ENCODE peak calls at places on chromosomes 7 and 10, in eight cellular contexts. B is fibroblast of the aortic adventitia, W is GM13977, V is AG04450, J is epithelial cell of esophagus, U is Peyer's patch, E is IMR-90, M is foreskin fibroblast. X is an unnamed sample.

GRCh38 chr7:69687739-69688431 is 89.6 kb downstream of the AUTS2 start:
- DNase-seq in V (no peak), U (no peak), B (no peak), M (no peak), E (no peak), J (no peak), W (no peak), X (no peak)

GRCh38 chr10:114320249-114321116 is 81.4 kb downstream of the VWA2 start:
- DNase-seq in M (no peak), W (no peak), B (no peak), U (no peak), V (no peak), J (peak; percentile 100), E (no peak), X (no peak)

GRCh38 chr7:44281811-44282600 is 43.4 kb downstream of the CAMK2B start:
- DNase-seq in M (no peak), B (no peak), U (peak; percentile 38), E (no peak), J (no peak), W (no peak), V (no peak), X (peak; percentile 30)

GRCh38 chr7:127667017-127667670 is 15.2 kb downstream of the SND1 start:
- DNase-seq in M (peak; percentile 64), W (no peak), B (peak; percentile 49), J (peak; percentile 77), E (peak; percentile 86), V (no peak), U (no peak), X (no peak)

GRCh38 chr7:74482629-74483401 is 29.1 kb downstream of the GTF2IRD1 start:
- DNase-seq in B (peak; percentile 92), W (no peak), M (peak; percentile 87), J (peak; percentile 84), V (peak; percentile 93), E (peak; percentile 99), U (no peak), X (no peak)

GRCh38 chr7:79090543-79090942 is 362.9 kb downstream of the MAGI2 start:
- DNase-seq in W (no peak), V (no peak), B (no peak), E (peak; percentile 55), M (no peak), U (no peak), J (peak; percentile 19), X (no peak)

GRCh38 chr7:32045228-32045627 is 25.0 kb downstream of the PDE1C start:
- DNase-seq in M (no peak), U (no peak), W (no peak), B (no peak), V (no peak), J (no peak), E (no peak), X (no peak)

GRCh38 chr10:14184841-14185500 is 145.8 kb downstream of the FRMD4A start:
- DNase-seq in V (no peak), U (peak; percentile 70), E (peak; percentile 32), M (no peak), B (no peak), J (peak; percentile 91), W (peak; percentile 65), X (no peak)

GRCh38 chr7:108395442-108395841 is 60.8 kb downstream of the NRCAM start:
- DNase-seq in W (no peak), J (no peak), V (no peak), B (no peak), M (no peak), E (no peak), U (no peak), X (no peak)

GRCh38 chr10:1153805-1154351 is 97.7 kb downstream of the WDR37 start:
- DNase-seq in E (no peak), W (no peak), V (no peak), M (no peak), B (no peak), J (no peak), U (no peak), X (no peak)

GRCh38 chr10:83542774-83543291 is 596.5 kb upstream of the GHITM start:
- DNase-seq in E (no peak), V (no peak), J (peak; percentile 49), M (peak; percentile 8), W (peak; percentile 35), B (no peak), U (no peak), X (peak; percentile 38)

GRCh38 chr7:158494162-158494586 is 93.4 kb downstream of the PTPRN2 start:
- DNase-seq in W (no peak), J (no peak), V (no peak), B (no peak), M (no peak), E (no peak), U (no peak), X (no peak)

GRCh38 chr7:100396421-100396982 is 23.2 kb downstream of the PILRA start:
- DNase-seq in W (peak; percentile 74), E (no peak), U (peak; percentile 67), B (no peak), M (no peak), V (no peak), J (no peak), X (no peak)

GRCh38 chr10:88071814-88072380 is 208.5 kb downstream of the PTEN start:
- DNase-seq in M (peak; percentile 86), U (no peak), J (no peak), V (no peak), B (no peak), E (no peak), W (no peak), X (no peak)

GRCh38 chr10:19788075-19788686 is 28.1 kb upstream of the PLXDC2 start:
- DNase-seq in B (peak; percentile 74), J (peak; percentile 66), U (peak; percentile 60), V (peak; percentile 32), M (peak; percentile 68), E (peak; percentile 73), W (peak; percentile 23), X (peak; percentile 46)

GRCh38 chr10:32232378-32232777 is 114.6 kb downstream of the EPC1 start:
- DNase-seq in E (no peak), W (no peak), M (no peak), J (no peak), V (no peak), B (no peak), U (no peak), X (no peak)

GRCh38 chr10:84565881-84566280 is 237.5 kb downstream of the CCSER2 start:
- DNase-seq in V (no peak), E (no peak), W (no peak), J (no peak), M (no peak), B (no peak), U (no peak), X (no peak)

GRCh38 chr7:134545918-134546317 is 3.0 kb upstream of the AKR1B15 start:
- DNase-seq in M (no peak), U (no peak), V (no peak), J (no peak), W (no peak), E (no peak), B (no peak), X (no peak)

GRCh38 chr7:111262293-111263116 is 171.6 kb downstream of the LRRN3 start:
- DNase-seq in V (no peak), E (no peak), B (no peak), U (no peak), W (no peak), M (no peak), J (no peak), X (no peak)

GRCh38 chr7:106165328-106165727 is 53.2 kb upstream of the SYPL1 start:
- DNase-seq in M (peak; percentile 82), U (no peak), J (peak; percentile 42), E (peak; percentile 36), W (no peak), B (peak; percentile 86), V (no peak), X (no peak)

GRCh38 chr7:151087247-151088018 is 1.2 kb downstream of the AGAP3 start:
- DNase-seq in U (peak; percentile 83), J (peak; percentile 68), E (peak; percentile 52), W (peak; percentile 68), V (no peak), M (peak; percentile 89), B (peak; percentile 62), X (peak; percentile 61)
- TF ChIP-seq CTCF in U (peak; percentile 43), J (no peak), E (peak; percentile 48), W (peak; percentile 52), V (peak; percentile 2), M (no peak), B (no peak), X (no peak)

GRCh38 chr7:55343002-55343781 is 21.9 kb upstream of the LANCL2 start:
- DNase-seq in B (no peak), M (no peak), E (no peak), J (no peak), U (no peak), V (no peak), W (no peak), X (no peak)
- TF ChIP-seq CTCF in B (no peak), M (no peak), E (no peak), J (no peak), U (no peak), V (no peak), W (no peak), X (no peak)

GRCh38 chr10:71212249-71213126 is at the start of gene UNC5B:
- DNase-seq in W (peak; percentile 74), V (peak; percentile 48), M (peak; percentile 98), U (peak; percentile 91), B (peak; percentile 82), E (peak; percentile 85), J (peak; percentile 92), X (peak; percentile 97)
- TF ChIP-seq CTCF in W (no peak), V (peak; percentile 23), M (no peak), U (peak; percentile 73), B (peak; percentile 40), E (peak; percentile 45), J (no peak), X (peak; percentile 26)

GRCh38 chr7:12623223-12623622 is 52.7 kb downstream of the SCIN start:
- DNase-seq in W (no peak), B (no peak), M (no peak), J (no peak), V (no peak), U (no peak), E (no peak), X (no peak)

GRCh38 chr7:12619461-12620069 is 49.0 kb downstream of the SCIN start:
- DNase-seq in M (no peak), U (no peak), V (no peak), B (no peak), E (no peak), W (no peak), J (no peak), X (no peak)

GRCh38 chr7:12620371-12620770 is 49.9 kb downstream of the SCIN start:
- DNase-seq in U (no peak), W (no peak), J (no peak), B (peak; percentile 13), E (peak; percentile 62), M (peak; percentile 47), V (no peak), X (no peak)

GRCh38 chr7:12625836-12626235 is 55.3 kb downstream of the SCIN start:
- DNase-seq in U (no peak), M (no peak), E (no peak), B (no peak), W (no peak), V (no peak), J (no peak), X (no peak)

GRCh38 chr7:12623885-12624498 is 53.5 kb downstream of the SCIN start:
- DNase-seq in W (no peak), U (no peak), M (peak; percentile 48), B (peak; percentile 49), V (no peak), J (peak; percentile 38), E (peak; percentile 31), X (no peak)
- TF ChIP-seq CTCF in W (peak; percentile 64), U (peak; percentile 85), M (peak; percentile 44), B (peak; percentile 81), V (peak; percentile 88), J (peak; percentile 74), E (peak; percentile 82), X (peak; percentile 93)

GRCh38 chr10:54368984-54369383 is 432.0 kb downstream of the PCDH15 start:
- DNase-seq in B (no peak), J (no peak), W (no peak), M (no peak), U (no peak), E (no peak), V (no peak), X (no peak)
- TF ChIP-seq CTCF in B (no peak), J (no peak), W (no peak), M (no peak), U (no peak), E (no peak), V (no peak), X (no peak)